ENCODE peak calls at places on chromosomes 4 and X, in six cellular contexts. W, U, S, C, F and A are unnamed samples.

GRCh38 chr4:185805979-185806378 is 6.0 kb downstream of the SORBS2 start:
- DNase-seq in W (no peak), U (no peak), S (no peak), C (no peak), F (no peak), A (no peak)

GRCh38 chr4:76856183-76856969 is 41.6 kb downstream of the SOWAHB start:
- DNase-seq in W (no peak), U (no peak), S (peak), C (no peak), F (peak), A (no peak)

GRCh38 chr4:32858971-32859370 is 2138.8 kb downstream of the PCDH7 start:
- DNase-seq in W (no peak), U (no peak), S (peak), C (no peak), F (peak), A (no peak)

GRCh38 chrX:2654436-2655340 is 36.4 kb upstream of the CD99 start:
- DNase-seq in W (no peak), U (no peak), S (no peak), C (no peak), F (no peak), A (no peak)

GRCh38 chr4:57462843-57463242 is 352.7 kb upstream of the IGFBP7 start:
- DNase-seq in W (no peak), U (no peak), S (no peak), C (no peak), F (no peak), A (no peak)

GRCh38 chr4:147678121-147678520 is 5.8 kb downstream of the PRMT9 start:
- DNase-seq in W (no peak), U (no peak), S (no peak), C (no peak), F (peak), A (no peak)

GRCh38 chr4:10089346-10089745 is 27.3 kb downstream of the WDR1 start:
- DNase-seq in W (no peak), U (peak), S (no peak), C (no peak), F (no peak), A (no peak)

GRCh38 chr4:41878170-41878941 is 56.9 kb upstream of the TMEM33 start:
- DNase-seq in W (no peak), U (peak), S (no peak), C (no peak), F (no peak), A (no peak)

GRCh38 chr4:26150948-26151347 is 169.9 kb upstream of the RBPJ start:
- DNase-seq in W (no peak), U (no peak), S (peak), C (no peak), F (no peak), A (no peak)

GRCh38 chr4:76943129-76943620 is 6.4 kb upstream of the SEPTIN11 start:
- DNase-seq in W (no peak), U (no peak), S (peak), C (no peak), F (no peak), A (no peak)

GRCh38 chr4:85067342-85067741 is 100.9 kb upstream of the WDFY3 start:
- DNase-seq in W (no peak), U (no peak), S (no peak), C (no peak), F (no peak), A (no peak)

GRCh38 chr4:56762484-56763250 is 58.8 kb downstream of the SPINK2 start:
- DNase-seq in W (no peak), U (no peak), S (no peak), C (no peak), F (no peak), A (no peak)

GRCh38 chr4:117225441-117225840 is 140.1 kb upstream of the TRAM1L1 start:
- DNase-seq in W (no peak), U (peak), S (no peak), C (no peak), F (no peak), A (no peak)

GRCh38 chrX:113457719-113458118 is 617.1 kb upstream of the AMOT start:
- DNase-seq in W (no peak), U (no peak), S (no peak), C (no peak), F (no peak), A (no peak)

DNA sequence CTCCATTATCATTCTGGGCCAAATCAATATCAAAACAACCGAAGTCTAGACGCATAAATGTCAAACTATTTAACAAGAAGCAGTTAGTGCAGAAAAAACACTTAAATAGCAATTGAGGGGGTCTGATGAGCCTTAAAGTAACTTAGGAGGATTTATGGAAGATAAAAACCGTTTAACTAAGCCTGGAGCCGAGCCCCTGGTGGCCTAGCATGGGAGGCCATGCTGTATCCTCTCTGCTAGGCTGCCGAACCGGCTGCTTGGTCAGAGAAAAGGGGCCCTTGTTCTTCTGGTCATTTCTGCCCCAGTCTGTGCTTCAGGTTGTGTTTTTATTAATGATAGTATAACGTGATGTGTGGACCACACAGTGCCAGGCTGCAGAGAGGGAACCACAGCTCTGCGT is 72.4 kb downstream of the CPZ start:
- DNase-seq in W (no peak), U (no peak), S (no peak), C (no peak), F (no peak), A (no peak)
- TF ChIP-seq CTCF in W (no peak), U (no peak), S (no peak), C (no peak), F (no peak), A (peak)

GRCh38 chr4:139619644-139620043 is 46.0 kb upstream of the MGST2 start:
- DNase-seq in W (no peak), U (peak), S (peak), C (no peak), F (no peak), A (no peak)
- TF ChIP-seq CTCF in W (no peak), U (peak), S (peak), C (no peak), F (peak), A (peak)

GRCh38 chrX:108304210-108304609 is 134.0 kb downstream of the COL4A6 start:
- DNase-seq in W (no peak), U (peak), S (peak), C (no peak), F (no peak), A (no peak)
- TF ChIP-seq CTCF in W (peak), U (peak), S (peak), C (no peak), F (peak), A (no peak)

GRCh38 chrX:101206471-101206870 is 13.1 kb upstream of the DRP2 start:
- DNase-seq in W (no peak), U (peak), S (peak), C (no peak), F (no peak), A (no peak)
- TF ChIP-seq CTCF in W (peak), U (peak), S (peak), C (no peak), F (peak), A (no peak)

GRCh38 chrX:46912098-46912672 is at the start of gene JADE3:
- DNase-seq in W (peak), U (peak), S (peak), C (peak), F (peak), A (peak)

GRCh38 chrX:46913710-46914109 is 1.5 kb downstream of the JADE3 start:
- DNase-seq in W (no peak), U (peak), S (peak), C (peak), F (no peak), A (no peak)

GRCh38 chrX:46916273-46916672 is 4.1 kb downstream of the JADE3 start:
- DNase-seq in W (no peak), U (no peak), S (no peak), C (no peak), F (no peak), A (no peak)

GRCh38 chrX:46910415-46910814 is 1.8 kb upstream of the JADE3 start:
- DNase-seq in W (no peak), U (no peak), S (no peak), C (no peak), F (no peak), A (no peak)

GRCh38 chrX:46912673-46913491 is 661 bp downstream of the JADE3 start:
- DNase-seq in W (peak), U (peak), S (peak), C (peak), F (no peak), A (peak)
- TF ChIP-seq CTCF in W (peak), U (peak), S (peak), C (peak), F (peak), A (peak)

GRCh38 chr4:174559894-174560293 is 37.6 kb upstream of the HPGD start:
- DNase-seq in W (no peak), U (peak), S (no peak), C (no peak), F (no peak), A (no peak)
- TF ChIP-seq CTCF in W (no peak), U (no peak), S (no peak), C (no peak), F (no peak), A (no peak)

GRCh38 chrX:11215191-11215921 is 77.9 kb upstream of the AMELX start:
- DNase-seq in W (no peak), U (peak), S (no peak), C (no peak), F (no peak), A (no peak)
- TF ChIP-seq CTCF in W (no peak), U (peak), S (no peak), C (no peak), F (no peak), A (no peak)

GRCh38 chr4:112518675-112519074 is 2.7 kb upstream of the NEUROG2 start:
- DNase-seq in W (no peak), U (no peak), S (no peak), C (no peak), F (no peak), A (no peak)
- TF ChIP-seq CTCF in W (no peak), U (no peak), S (no peak), C (no peak), F (no peak), A (no peak)

GRCh38 chr4:89681671-89682070 is 155.3 kb downstream of the SNCA start:
- DNase-seq in W (no peak), U (no peak), S (no peak), C (no peak), F (no peak), A (no peak)

GRCh38 chr4:89685277-89685676 is 151.7 kb downstream of the SNCA start:
- DNase-seq in W (no peak), U (no peak), S (no peak), C (no peak), F (no peak), A (no peak)

GRCh38 chr4:89684536-89684935 is 152.4 kb downstream of the SNCA start:
- DNase-seq in W (no peak), U (no peak), S (no peak), C (no peak), F (no peak), A (no peak)

GRCh38 chr4:89682808-89683207 is 154.2 kb downstream of the SNCA start:
- DNase-seq in W (no peak), U (no peak), S (no peak), C (no peak), F (no peak), A (no peak)

GRCh38 chr4:89685690-89686089 is 151.3 kb downstream of the SNCA start:
- DNase-seq in W (no peak), U (no peak), S (no peak), C (no peak), F (no peak), A (no peak)
- TF ChIP-seq CTCF in W (no peak), U (no peak), S (no peak), C (no peak), F (no peak), A (no peak)